ENCODE peak calls at places on chromosomes 1 and 21, in four cellular contexts. V, B, T and H are unnamed samples.

GRCh38 chr1:227898502-227899140 is 49.1 kb downstream of the WNT9A start:
- DNase-seq in V (peak; percentile 33), B (no peak), T (no peak), H (peak; percentile 72)

GRCh38 chr1:55234016-55234415 is 18.9 kb upstream of the USP24 start:
- DNase-seq in B (no peak), T (no peak), V (no peak), H (no peak)

GRCh38 chr1:47936916-47937551 is 60.2 kb downstream of the TRABD2B start:
- DNase-seq in V (no peak), B (no peak), T (no peak), H (no peak)

GRCh38 chr21:45366931-45367401 is 38.0 kb upstream of the COL18A1 start:
- DNase-seq in V (no peak), T (no peak), B (peak; percentile 93), H (peak; percentile 91)

GRCh38 chr1:18932387-18932786 is 24.1 kb downstream of the IFFO2 start:
- DNase-seq in V (no peak), B (no peak), T (no peak), H (no peak)

GRCh38 chr1:51729824-51730284 is 113.0 kb downstream of the OSBPL9 start:
- DNase-seq in V (no peak), T (peak; percentile 75), B (peak; percentile 25), H (peak; percentile 87)

GRCh38 chr1:31862071-31862470 is 46.2 kb upstream of the SPOCD1 start:
- DNase-seq in B (no peak), V (no peak), T (no peak), H (no peak)

GRCh38 chr1:56065729-56066128 is 513.6 kb downstream of the PLPP3 start:
- DNase-seq in V (no peak), T (no peak), B (peak; percentile 41), H (no peak)

GRCh38 chr1:9835758-9836631 is 12.2 kb upstream of the CLSTN1 start:
- DNase-seq in V (no peak), T (peak; percentile 46), B (peak; percentile 20), H (no peak)

GRCh38 chr21:41779659-41780058 is 12.8 kb upstream of the RIPK4 start:
- DNase-seq in B (no peak), T (no peak), V (no peak), H (no peak)

GRCh38 chr1:43065191-43065590 is 106.5 kb upstream of the SLC2A1 start:
- DNase-seq in T (no peak), B (no peak), V (no peak), H (no peak)

GRCh38 chr21:26966978-26967913 is at the start of gene ADAMTS5:
- DNase-seq in V (peak; percentile 44), T (peak; percentile 58), B (peak; percentile 63), H (peak; percentile 89)

GRCh38 chr21:43975469-43976098 is 36.5 kb upstream of the TRAPPC10 start:
- DNase-seq in B (peak; percentile 78), V (peak; percentile 80), T (peak; percentile 75), H (no peak)

GRCh38 chr1:61160526-61160925 is 78.2 kb downstream of the NFIA start:
- DNase-seq in T (no peak), V (no peak), B (no peak), H (no peak)

GRCh38 chr1:46466477-46467182 is 23.0 kb upstream of the DMBX1 start:
- DNase-seq in B (no peak), V (no peak), T (peak; percentile 54), H (no peak)

GRCh38 chr1:56387071-56387747 is 192.2 kb downstream of the PLPP3 start:
- DNase-seq in T (no peak), V (no peak), B (no peak), H (no peak)

GRCh38 chr21:36038701-36039497 is 21.4 kb downstream of the SETD4 start:
- DNase-seq in T (no peak), V (no peak), B (no peak), H (no peak)

GRCh38 chr1:40898434-40898900 is 36.3 kb upstream of the CITED4 start:
- DNase-seq in B (peak; percentile 70), T (no peak), V (no peak), H (no peak)

GRCh38 chr1:100629391-100629790 is 90.2 kb upstream of the VCAM1 start:
- DNase-seq in V (no peak), B (peak; percentile 81), T (no peak), H (no peak)

GRCh38 chr1:91929246-91929645 is 20.0 kb upstream of the BRDT start:
- DNase-seq in V (peak; percentile 47), T (peak; percentile 62), B (peak; percentile 60), H (no peak)

GRCh38 chr1:228004331-228004871 is 2.4 kb upstream of the WNT3A start:
- DNase-seq in V (peak; percentile 35), T (peak; percentile 47), B (peak; percentile 19), H (peak; percentile 82)

GRCh38 chr21:33268736-33269441 is 2.7 kb downstream of the IL10RB start:
- DNase-seq in V (peak; percentile 97), B (no peak), T (no peak), H (no peak)

GRCh38 chr1:212254853-212255363 is 30.3 kb upstream of the PPP2R5A start:
- DNase-seq in B (no peak), V (peak; percentile 92), T (no peak), H (peak; percentile 40)

GRCh38 chr1:178310685-178311105 is 186.1 kb downstream of the CLEC20A start:
- DNase-seq in T (peak; percentile 78), V (no peak), B (peak; percentile 83), H (no peak)

GRCh38 chr1:43348809-43349593 is 9.8 kb upstream of the CDC20 start:
- DNase-seq in T (peak; percentile 95), V (peak; percentile 94), B (peak; percentile 67), H (no peak)

GRCh38 chr1:81125672-81126071 is 675.1 kb upstream of the ADGRL2 start:
- DNase-seq in T (no peak), B (no peak), V (no peak), H (no peak)

GRCh38 chr1:228081578-228082259 is 789 bp upstream of the ARF1 start:
- DNase-seq in T (peak; percentile 52), V (peak; percentile 63), B (peak; percentile 26), H (no peak)

GRCh38 chr1:195591917-195592672 is 1016.1 kb downstream of the KCNT2 start:
- DNase-seq in V (no peak), T (no peak), B (peak; percentile 30), H (no peak)

DNA sequence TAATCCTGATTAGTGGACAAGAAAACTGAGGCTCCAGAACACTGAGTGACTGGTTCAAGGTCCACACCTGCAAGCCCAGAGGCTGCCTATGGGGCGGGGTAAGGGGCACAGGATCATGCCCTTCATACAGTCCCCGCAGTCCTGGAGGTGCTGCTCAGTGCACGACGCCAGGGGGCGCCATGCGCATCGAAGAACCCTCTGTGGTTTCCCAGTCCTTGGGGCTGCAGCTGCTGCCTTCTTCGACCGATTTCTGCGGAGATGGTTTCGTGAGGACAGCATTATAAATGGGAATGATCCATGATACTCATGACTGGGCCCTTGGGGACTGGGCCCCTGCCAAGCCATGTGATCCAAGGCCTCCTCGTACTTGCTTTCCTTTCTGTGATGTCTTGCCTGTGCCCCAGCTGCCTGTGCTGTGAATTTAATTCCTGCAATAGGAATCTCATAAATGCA is 37.1 kb upstream of the ARHGEF10L start:
- DNase-seq in T (peak; percentile 88), B (peak; percentile 86), V (peak; percentile 86), H (peak; percentile 95)
- TF ChIP-seq CTCF in T (peak; percentile 97), B (peak; percentile 93), V (peak; percentile 84), H (peak; percentile 96)

GRCh38 chr1:156465747-156466365 is 34.7 kb downstream of the MEF2D start:
- DNase-seq in B (peak; percentile 48), T (no peak), V (no peak), H (no peak)
- TF ChIP-seq CTCF in B (peak; percentile 48), T (peak; percentile 20), V (peak; percentile 10), H (peak; percentile 34)

DNA sequence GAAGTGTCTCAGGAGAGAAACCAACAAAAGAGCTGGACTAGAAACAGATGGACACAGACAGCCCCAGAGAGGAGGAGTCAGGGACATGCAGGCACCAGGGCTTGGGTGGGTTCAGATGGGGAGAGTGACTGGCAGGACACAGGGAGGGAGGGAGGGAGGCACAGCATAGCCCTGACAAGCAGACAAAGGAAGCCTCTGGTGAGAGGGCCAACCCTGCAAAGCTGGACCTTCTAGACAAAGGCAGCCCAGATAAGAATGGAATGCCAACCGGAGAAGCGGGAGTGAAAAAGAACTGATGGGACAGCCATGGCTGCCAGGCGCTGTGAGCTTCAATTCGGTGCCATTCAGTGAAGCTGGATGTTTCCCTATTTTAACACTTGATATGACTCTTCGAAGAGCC is 568.9 kb downstream of the AJAP1 start:
- DNase-seq in B (no peak), V (no peak), T (no peak), H (no peak)
- TF ChIP-seq CTCF in B (no peak), V (no peak), T (no peak), H (no peak)

GRCh38 chr1:113488576-113489177 is 98.4 kb downstream of the MAGI3 start:
- DNase-seq in B (peak; percentile 6), T (no peak), V (no peak), H (no peak)
- TF ChIP-seq CTCF in B (peak; percentile 47), T (no peak), V (no peak), H (no peak)

GRCh38 chr1:36516372-36517018 is 33.8 kb upstream of the CSF3R start:
- DNase-seq in T (peak; percentile 76), B (peak; percentile 73), V (peak; percentile 61), H (no peak)
- TF ChIP-seq CTCF in T (peak; percentile 86), B (peak; percentile 88), V (peak; percentile 80), H (peak; percentile 79)

GRCh38 chr1:87335175-87335992 is 6.7 kb downstream of the LMO4 start:
- DNase-seq in V (peak; percentile 81), B (peak; percentile 21), T (peak; percentile 81), H (peak; percentile 85)

GRCh38 chr1:87333692-87334347 is 5.1 kb downstream of the LMO4 start:
- DNase-seq in T (no peak), V (no peak), B (no peak), H (no peak)

GRCh38 chr1:87331319-87332269 is 2.9 kb downstream of the LMO4 start:
- DNase-seq in V (peak; percentile 89), T (peak; percentile 90), B (peak; percentile 62), H (peak; percentile 87)

GRCh38 chr1:87336623-87337067 is 8.0 kb downstream of the LMO4 start:
- DNase-seq in T (no peak), B (no peak), V (no peak), H (no peak)

GRCh38 chr1:87334351-87335174 is 5.9 kb downstream of the LMO4 start:
- DNase-seq in B (peak; percentile 14), T (peak; percentile 60), V (no peak), H (no peak)
- TF ChIP-seq CTCF in B (peak; percentile 24), T (peak; percentile 12), V (no peak), H (peak; percentile 18)

DNA sequence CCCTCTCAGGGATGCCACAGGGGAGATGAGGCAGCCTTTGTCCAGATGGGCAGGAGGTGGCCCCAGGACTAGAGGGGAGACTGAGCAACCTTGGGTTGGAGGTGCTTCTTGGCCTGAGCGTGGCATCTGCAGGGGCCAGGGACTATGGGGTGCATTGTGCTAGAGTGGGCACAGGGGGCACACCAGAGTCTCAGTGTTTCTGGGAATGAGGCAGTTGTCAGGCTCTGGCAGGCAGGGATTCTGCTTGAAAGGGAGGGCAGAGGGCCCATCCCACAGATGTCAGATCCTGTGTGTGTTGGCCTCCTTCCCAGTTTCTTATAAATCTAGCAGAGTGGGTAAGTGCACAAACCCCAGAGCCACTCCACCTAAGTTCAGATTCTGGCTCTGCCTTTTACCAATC is 13.7 kb downstream of the LGR6 start:
- DNase-seq in T (no peak), V (no peak), B (peak; percentile 80), H (peak; percentile 91)
- TF ChIP-seq CTCF in T (peak; percentile 30), V (no peak), B (peak; percentile 34), H (peak; percentile 63)